ENCODE peak calls at places on chromosomes 12 and 14, in ten cellular contexts. F is tibial artery, G is K562, U is astrocyte of the spinal cord, Y is bronchial epithelial cell, R is NB4, E is brain microvascular endothelial cell, V is fibroblast of the aortic adventitia, C is left lung, T is dorsolateral prefrontal cortex. O is an unnamed sample.

GRCh38 chr14:97846156-97846555 is 1049.0 kb downstream of the VRK1 start:
- DNase-seq in F (no peak), G (no peak), U (no peak), Y (no peak), R (no peak), E (no peak), V (no peak), C (no peak), T (no peak), O (no peak)

GRCh38 chr14:76694106-76694505 is 67.2 kb upstream of the VASH1 start:
- DNase-seq in F (no peak), G (no peak), U (no peak), Y (no peak), R (no peak), E (no peak), V (no peak), C (no peak), T (no peak), O (no peak)

GRCh38 chr12:65962921-65963883 is 138.9 kb downstream of the HMGA2 start:
- DNase-seq in F (no peak), G (no peak), U (peak), Y (no peak), R (peak), E (no peak), V (no peak), C (no peak), T (no peak), O (peak)

GRCh38 chr14:68491793-68492192 is 301.1 kb downstream of the ZFP36L1 start:
- DNase-seq in F (no peak), G (no peak), U (no peak), Y (no peak), R (no peak), E (no peak), V (no peak), C (no peak), T (no peak), O (no peak)

GRCh38 chr12:13499008-13499407 is 302.5 kb downstream of the EMP1 start:
- DNase-seq in F (no peak), G (no peak), U (no peak), Y (no peak), R (no peak), E (no peak), V (no peak), C (no peak), T (no peak), O (no peak)

GRCh38 chr12:123602651-123603195 is 824 bp downstream of the DDX55 start:
- DNase-seq in F (no peak), G (no peak), U (no peak), Y (no peak), R (peak), E (no peak), V (no peak), C (no peak), T (no peak), O (no peak)

GRCh38 chr14:22650960-22651521 is 6.9 kb upstream of the OR6J1 start:
- DNase-seq in F (no peak), G (no peak), U (peak), Y (peak), R (peak), E (peak), V (peak), C (no peak), T (no peak), O (peak)

GRCh38 chr12:104630230-104630670 is 173.5 kb downstream of the CHST11 start:
- DNase-seq in F (no peak), G (no peak), U (no peak), Y (no peak), R (peak), E (no peak), V (no peak), C (no peak), T (no peak), O (no peak)

GRCh38 chr12:131065279-131065678 is 111.6 kb downstream of the ADGRD1 start:
- DNase-seq in F (peak), G (no peak), U (no peak), Y (no peak), R (no peak), E (no peak), V (no peak), C (peak), T (no peak), O (no peak)

GRCh38 chr12:44285321-44285720 is 449.4 kb downstream of the TMEM117 start:
- DNase-seq in F (no peak), G (no peak), U (no peak), Y (no peak), R (no peak), E (no peak), V (no peak), C (no peak), T (no peak), O (no peak)

GRCh38 chr14:91063119-91063518 is 2.7 kb upstream of the RPS6KA5 start:
- DNase-seq in F (no peak), G (no peak), U (no peak), Y (no peak), R (peak), E (no peak), V (no peak), C (no peak), T (no peak), O (peak)

GRCh38 chr14:73236157-73236556 is 1.1 kb upstream of the PAPLN start:
- DNase-seq in F (no peak), G (no peak), U (no peak), Y (no peak), R (no peak), E (no peak), V (no peak), C (no peak), T (no peak), O (no peak)
- H3K4me3 ChIP-seq in F (no peak), G (no peak), U (no peak), Y (no peak), R (no peak), E (no peak), V (no peak), C (no peak), T (no peak), O (no peak)

GRCh38 chr12:98696036-98696646 is 51.1 kb downstream of the APAF1 start:
- DNase-seq in F (no peak), G (no peak), U (no peak), Y (peak), R (no peak), E (no peak), V (no peak), C (no peak), T (no peak), O (no peak)
- H3K4me3 ChIP-seq in F (no peak), G (no peak), U (no peak), Y (no peak), R (no peak), E (no peak), V (no peak), C (no peak), T (no peak), O (no peak)

GRCh38 chr12:1419849-1420371 is 174.5 kb downstream of the FBXL14 start:
- DNase-seq in F (no peak), G (no peak), U (no peak), Y (no peak), R (no peak), E (no peak), V (no peak), C (no peak), T (no peak), O (no peak)

GRCh38 chr12:1424674-1425395 is 169.5 kb downstream of the FBXL14 start:
- DNase-seq in F (no peak), G (no peak), U (no peak), Y (no peak), R (no peak), E (no peak), V (no peak), C (no peak), T (no peak), O (no peak)

GRCh38 chr12:1418144-1418543 is 176.2 kb downstream of the FBXL14 start:
- DNase-seq in F (no peak), G (no peak), U (no peak), Y (no peak), R (no peak), E (no peak), V (no peak), C (no peak), T (no peak), O (no peak)

GRCh38 chr12:1422604-1423315 is 171.6 kb downstream of the FBXL14 start:
- DNase-seq in F (no peak), G (no peak), U (no peak), Y (no peak), R (no peak), E (no peak), V (no peak), C (no peak), T (no peak), O (no peak)

GRCh38 chr12:1421091-1421902 is 173.1 kb downstream of the FBXL14 start:
- DNase-seq in F (no peak), G (no peak), U (no peak), Y (no peak), R (peak), E (no peak), V (no peak), C (no peak), T (no peak), O (no peak)
- H3K4me3 ChIP-seq in F (no peak), G (no peak), U (no peak), Y (no peak), R (no peak), E (no peak), V (no peak), C (no peak), T (no peak), O (no peak)

DNA sequence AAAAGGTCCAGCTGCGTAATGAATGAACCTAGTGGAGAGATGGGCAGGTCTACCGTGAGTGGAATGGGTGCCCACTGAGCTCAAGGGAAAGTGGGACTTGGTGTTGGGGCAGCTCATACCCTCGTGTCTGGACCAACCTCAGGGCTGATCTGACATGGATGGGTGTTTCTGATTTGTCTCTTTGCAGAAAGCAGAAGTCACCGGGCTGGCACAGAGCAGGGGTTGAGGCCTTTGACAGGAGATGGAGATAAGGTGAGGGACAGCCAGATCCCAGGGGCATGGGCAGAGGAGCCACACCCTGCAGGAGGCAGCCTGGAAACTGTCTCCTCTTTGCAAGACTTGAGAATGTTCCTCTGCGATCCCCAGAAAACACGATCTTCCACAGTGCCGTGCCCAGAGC is 20.9 kb upstream of the PPP1CC start:
- DNase-seq in F (no peak), G (no peak), U (no peak), Y (no peak), R (no peak), E (no peak), V (no peak), C (no peak), T (no peak), O (no peak)
- H3K4me3 ChIP-seq in F (no peak), G (no peak), U (no peak), Y (no peak), R (no peak), E (no peak), V (no peak), C (no peak), T (no peak), O (no peak)

GRCh38 chr14:20679907-20680306 is 4.5 kb upstream of the RNASE4 start:
- DNase-seq in F (no peak), G (peak), U (peak), Y (peak), R (peak), E (peak), V (peak), C (peak), T (peak), O (peak)
- H3K4me3 ChIP-seq in F (no peak), G (peak), U (no peak), Y (no peak), R (no peak), E (no peak), V (no peak), C (no peak), T (peak), O (no peak)

GRCh38 chr12:95143784-95144205 is 70.4 kb upstream of the NR2C1 start:
- DNase-seq in F (no peak), G (no peak), U (peak), Y (no peak), R (no peak), E (no peak), V (peak), C (no peak), T (no peak), O (no peak)
- H3K4me3 ChIP-seq in F (no peak), G (no peak), U (no peak), Y (no peak), R (no peak), E (no peak), V (no peak), C (no peak), T (no peak), O (no peak)

GRCh38 chr12:111408116-111408440 is 2.4 kb downstream of the SH2B3 start:
- DNase-seq in F (no peak), G (no peak), U (no peak), Y (no peak), R (no peak), E (no peak), V (no peak), C (no peak), T (no peak), O (no peak)
- H3K4me3 ChIP-seq in F (peak), G (peak), U (peak), Y (no peak), R (peak), E (peak), V (peak), C (peak), T (peak), O (no peak)

O was measured in epithelial cell of esophagus.